ENCODE peak calls at places on chromosomes 12 and 14, in eight cellular contexts. X is stimulated activated CD4-positive, alpha-beta T cell treated with anti-CD3 and anti-CD28 coated beads, Interleukin-1b, Interleukin-23, amount 100 ng/mL, for 24 hours; I is activated CD4-positive, alpha-beta T cell treated with anti-CD3 and anti-CD28 coated beads, Interleukin-2, amount 10 ng/mL, durations not matched to agents 7 days and 5 days; B is fibroblast of villous mesenchyme; L is activated T-cell treated with anti-CD3 and anti-CD28 coated beads for 1 hour; G is choroid plexus epithelial cell; A is HuH-7.5; Z is stimulated activated naive CD4-positive, alpha-beta T cell. K is an unnamed sample.
A peak's percentile ranks its signal among the peaks of the same experiment; 100 is the strongest.

GRCh38 chr14:37223947-37224474 is 26.3 kb downstream of the MIPOL1 start:
- DNase-seq in A (no peak), G (no peak), Z (no peak), I (no peak), L (no peak), B (peak; percentile 8), X (no peak), K (no peak)

GRCh38 chr14:92035890-92036289 is 4.0 kb downstream of the TRIP11 start:
- DNase-seq in B (no peak), X (no peak), Z (no peak), A (no peak), G (no peak), I (no peak), L (no peak), K (no peak)

GRCh38 chr12:25287610-25288009 is 36.9 kb upstream of the KRAS start:
- DNase-seq in I (no peak), L (no peak), B (no peak), A (no peak), G (no peak), X (no peak), Z (no peak), K (no peak)

GRCh38 chr12:94670075-94670474 is 19.7 kb upstream of the TMCC3 start:
- DNase-seq in X (no peak), Z (no peak), B (no peak), I (no peak), L (no peak), G (no peak), A (no peak), K (no peak)

GRCh38 chr12:49825360-49825970 is 2.7 kb downstream of the NCKAP5L start:
- DNase-seq in A (no peak), G (peak; percentile 65), I (no peak), Z (no peak), B (peak; percentile 67), L (no peak), X (no peak), K (no peak)

GRCh38 chr14:58898655-58899316 is 261.0 kb downstream of the DACT1 start:
- DNase-seq in X (no peak), Z (no peak), A (no peak), L (no peak), I (no peak), B (peak; percentile 91), G (peak; percentile 95), K (no peak)

GRCh38 chr14:83779266-83779665 is 1750.7 kb upstream of the FLRT2 start:
- DNase-seq in Z (no peak), X (no peak), B (peak; percentile 86), G (peak; percentile 81), A (no peak), I (no peak), L (no peak), K (no peak)

GRCh38 chr14:42779024-42779423 is 1172.3 kb downstream of the LRFN5 start:
- DNase-seq in I (no peak), X (no peak), B (peak; percentile 49), G (peak; percentile 7), Z (no peak), A (no peak), L (no peak), K (no peak)

GRCh38 chr12:103673891-103674375 is 86.9 kb downstream of the STAB2 start:
- DNase-seq in A (peak; percentile 15), X (no peak), B (no peak), G (no peak), L (no peak), I (no peak), Z (no peak), K (peak; percentile 37)

GRCh38 chr12:106154781-106155273 is 16.1 kb upstream of the NUAK1 start:
- DNase-seq in X (no peak), I (no peak), L (no peak), B (no peak), G (no peak), Z (no peak), A (no peak), K (no peak)

GRCh38 chr14:24032727-24033418 is 18.9 kb upstream of the CARMIL3 start:
- DNase-seq in Z (no peak), I (no peak), A (no peak), L (no peak), B (peak; percentile 88), G (peak; percentile 96), X (no peak), K (peak; percentile 89)

GRCh38 chr14:103108749-103109207 is 14.3 kb downstream of the EXOC3L4 start:
- DNase-seq in Z (no peak), A (no peak), G (peak; percentile 40), B (peak; percentile 43), L (no peak), X (no peak), I (no peak), K (no peak)

GRCh38 chr14:100486025-100486828 is 101.0 kb downstream of the BEGAIN start:
- DNase-seq in L (peak; percentile 51), X (peak; percentile 6), Z (peak; percentile 32), I (peak; percentile 82), B (peak; percentile 84), G (peak; percentile 82), A (peak; percentile 56), K (peak; percentile 43)

GRCh38 chr12:30806989-30807694 is 52.4 kb upstream of the CAPRIN2 start:
- DNase-seq in I (peak; percentile 40), A (no peak), G (peak; percentile 90), X (no peak), L (no peak), B (peak; percentile 80), Z (peak; percentile 5), K (peak; percentile 54)